ENCODE peak calls at places on chromosomes 7 and 10, in four cellular contexts. I is heart right ventricle, R is psoas muscle, F is lower lobe of right lung. W is an unnamed sample. For H3K4me1, the result is how much of the 10 kb centered on the place peaks cover.

GRCh38 chr10:44933451-44933850 is 22.3 kb downstream of the TMEM72 start:
- DNase-seq in I (no peak), R (no peak), F (no peak), W (no peak)

GRCh38 chr10:73493781-73494180 is 2.0 kb downstream of the PPP3CB start:
- DNase-seq in I (no peak), R (no peak), F (no peak), W (no peak)

GRCh38 chr7:80036107-80036506 is 98.5 kb upstream of the GNAI1 start:
- DNase-seq in I (no peak), R (no peak), F (no peak), W (no peak)

GRCh38 chr10:5648494-5649457 is 17.6 kb downstream of the ASB13 start:
- DNase-seq in I (no peak), R (no peak), F (no peak), W (no peak)

GRCh38 chr7:70156052-70156451 is 557.8 kb downstream of the AUTS2 start:
- DNase-seq in I (no peak), R (peak), F (no peak), W (no peak)

GRCh38 chr10:65355141-65355680 is 1570.6 kb upstream of the LRRTM3 start:
- DNase-seq in I (no peak), R (no peak), F (no peak), W (no peak)

GRCh38 chr7:70301673-70302072 is 703.4 kb downstream of the AUTS2 start:
- DNase-seq in I (no peak), R (no peak), F (no peak), W (no peak)

GRCh38 chr7:87885018-87885417 is 8.7 kb downstream of the DBF4 start:
- DNase-seq in I (no peak), R (no peak), F (no peak), W (no peak)

GRCh38 chr10:101110856-101111523 is 20.1 kb upstream of the TLX1 start:
- DNase-seq in I (no peak), R (peak), F (no peak), W (no peak)

GRCh38 chr10:71966046-71967004 is 2.1 kb downstream of the CHST3 start:
- DNase-seq in I (no peak), R (no peak), F (no peak), W (no peak)

GRCh38 chr10:92047215-92047614 is 123.6 kb downstream of the BTAF1 start:
- DNase-seq in I (no peak), R (no peak), F (no peak), W (no peak)

GRCh38 chr10:124630551-124630950 is 113.6 kb downstream of the FAM53B start:
- DNase-seq in I (no peak), R (no peak), F (no peak), W (no peak)

GRCh38 chr10:124629842-124630241 is 114.3 kb downstream of the FAM53B start:
- DNase-seq in I (no peak), R (no peak), F (no peak), W (no peak)

GRCh38 chr10:124628676-124629021 is 115.5 kb downstream of the FAM53B start:
- DNase-seq in I (no peak), R (no peak), F (no peak), W (no peak)

GRCh38 chr10:124627851-124628675 is 116.1 kb downstream of the FAM53B start:
- DNase-seq in I (peak), R (no peak), F (no peak), W (no peak)

GRCh38 chr10:124629410-124629809 is 114.8 kb downstream of the FAM53B start:
- DNase-seq in I (peak), R (no peak), F (no peak), W (no peak)
- H3K4me1 ChIP-seq in I (half or more), R (half or more), F (half or more), W (half or more)

GRCh38 chr10:89337493-89337892 is 9.7 kb downstream of the IFIT3 start:
- DNase-seq in I (no peak), R (no peak), F (no peak), W (no peak)

GRCh38 chr10:89327803-89328441 is at the start of gene IFIT3:
- DNase-seq in I (peak), R (peak), F (peak), W (no peak)

GRCh38 chr10:89332718-89333281 is 5.0 kb downstream of the IFIT3 start:
- DNase-seq in I (no peak), R (no peak), F (no peak), W (no peak)

GRCh38 chr10:89330537-89330936 is 2.7 kb downstream of the IFIT3 start:
- DNase-seq in I (no peak), R (no peak), F (no peak), W (no peak)

GRCh38 chr10:89332092-89332633 is 4.4 kb downstream of the IFIT3 start:
- DNase-seq in I (peak), R (no peak), F (no peak), W (no peak)
- H3K4me3 ChIP-seq in I (no peak), R (peak), F (peak), W (peak)

GRCh38 chr7:40288827-40289226 is 154.0 kb downstream of the SUGCT start:
- DNase-seq in I (no peak), R (no peak), F (no peak), W (no peak)
- H3K4me1 ChIP-seq in I (under half), R (under half), F (under half), W (under half)

GRCh38 chr7:39855325-39855674 is 94.8 kb upstream of the CDK13 start:
- DNase-seq in I (no peak), R (no peak), F (no peak), W (no peak)
- H3K4me3 ChIP-seq in I (peak), R (peak), F (peak), W (peak)

GRCh38 chr10:88089498-88089897 is 226.1 kb downstream of the PTEN start:
- DNase-seq in I (no peak), R (no peak), F (no peak), W (peak)

GRCh38 chr10:88083597-88083989 is 220.2 kb downstream of the PTEN start:
- DNase-seq in I (no peak), R (no peak), F (no peak), W (no peak)

GRCh38 chr10:88088441-88089340 is 225.3 kb downstream of the PTEN start:
- DNase-seq in I (no peak), R (no peak), F (no peak), W (no peak)

GRCh38 chr10:88082806-88083596 is 219.6 kb downstream of the PTEN start:
- DNase-seq in I (no peak), R (no peak), F (no peak), W (no peak)

GRCh38 chr10:88086187-88086954 is 222.9 kb downstream of the PTEN start:
- DNase-seq in I (no peak), R (no peak), F (no peak), W (no peak)
- H3K4me1 ChIP-seq in I (under half), R (under half), F (under half), W (under half)